ENCODE peak calls at places on chromosomes 6 and 20, in six cellular contexts. P, L, W, N, T and O are unnamed samples.

GRCh38 chr6:108839068-108839467 is 9.2 kb upstream of the ARMC2 start:
- DNase-seq in T (no peak), L (no peak), N (no peak), W (no peak), P (no peak), O (no peak)

GRCh38 chr6:89944826-89945407 is 50.6 kb downstream of the GJA10 start:
- DNase-seq in W (no peak), T (no peak), N (no peak), P (no peak), L (no peak), O (no peak)

GRCh38 chr6:153024401-153025017 is 22.0 kb upstream of the MTRF1L start:
- DNase-seq in N (peak; percentile 11), P (peak; percentile 45), L (no peak), W (peak; percentile 11), T (peak; percentile 67), O (no peak)

GRCh38 chr6:137893726-137894125 is 26.7 kb downstream of the TNFAIP3 start:
- DNase-seq in T (no peak), W (no peak), L (no peak), P (no peak), N (no peak), O (no peak)

GRCh38 chr6:121867095-121867494 is 431.6 kb downstream of the GJA1 start:
- DNase-seq in P (no peak), T (no peak), W (no peak), N (no peak), L (no peak), O (no peak)

GRCh38 chr6:167968091-167968490 is 29.4 kb upstream of the KIF25 start:
- DNase-seq in N (no peak), W (no peak), T (peak; percentile 52), P (no peak), L (no peak), O (no peak)

GRCh38 chr20:52859156-52859887 is 112.8 kb upstream of the TSHZ2 start:
- DNase-seq in N (no peak), P (no peak), T (no peak), W (no peak), L (no peak), O (no peak)

GRCh38 chr6:22418714-22419113 is 121.9 kb upstream of the PRL start:
- DNase-seq in T (no peak), L (no peak), W (no peak), P (no peak), N (no peak), O (no peak)

GRCh38 chr6:107314644-107315043 is 144.7 kb downstream of the PDSS2 start:
- DNase-seq in L (no peak), P (no peak), T (no peak), N (no peak), W (no peak), O (no peak)

GRCh38 chr6:146498309-146498708 is 45.3 kb upstream of the RAB32 start:
- DNase-seq in W (no peak), N (no peak), T (no peak), L (no peak), P (no peak), O (no peak)

GRCh38 chr6:14123331-14124105 is 5.9 kb downstream of the CD83 start:
- DNase-seq in W (no peak), N (no peak), L (no peak), T (no peak), P (no peak), O (no peak)

GRCh38 chr6:150336299-150336698 is 32.5 kb upstream of the IYD start:
- DNase-seq in P (no peak), T (no peak), L (no peak), W (no peak), N (no peak), O (no peak)

GRCh38 chr6:29502181-29502580 is 14.4 kb upstream of the MAS1L start:
- DNase-seq in P (no peak), N (no peak), L (no peak), T (no peak), W (no peak), O (peak; percentile 81)

GRCh38 chr6:110529355-110529754 is 52.9 kb upstream of the SLC22A16 start:
- DNase-seq in L (no peak), W (no peak), T (no peak), P (no peak), N (no peak), O (no peak)

GRCh38 chr20:37096415-37097039 is 730 bp upstream of the RBL1 start:
- DNase-seq in L (no peak), P (no peak), W (no peak), N (no peak), T (peak; percentile 30), O (no peak)

GRCh38 chr6:154512214-154512613 is 1.7 kb upstream of the CNKSR3 start:
- DNase-seq in L (no peak), T (no peak), P (no peak), W (no peak), N (no peak), O (no peak)

GRCh38 chr6:154510144-154510905 is at the start of gene CNKSR3:
- DNase-seq in T (peak; percentile 90), P (peak; percentile 55), N (no peak), L (peak; percentile 90), W (peak; percentile 76), O (peak; percentile 93)

GRCh38 chr6:154509421-154510143 is 903 bp downstream of the CNKSR3 start:
- DNase-seq in P (no peak), N (no peak), T (peak; percentile 64), W (peak; percentile 27), L (peak; percentile 77), O (no peak)

GRCh38 chr6:154513601-154514320 is 3.3 kb upstream of the CNKSR3 start:
- DNase-seq in W (no peak), T (peak; percentile 63), N (no peak), P (no peak), L (no peak), O (no peak)

DNA sequence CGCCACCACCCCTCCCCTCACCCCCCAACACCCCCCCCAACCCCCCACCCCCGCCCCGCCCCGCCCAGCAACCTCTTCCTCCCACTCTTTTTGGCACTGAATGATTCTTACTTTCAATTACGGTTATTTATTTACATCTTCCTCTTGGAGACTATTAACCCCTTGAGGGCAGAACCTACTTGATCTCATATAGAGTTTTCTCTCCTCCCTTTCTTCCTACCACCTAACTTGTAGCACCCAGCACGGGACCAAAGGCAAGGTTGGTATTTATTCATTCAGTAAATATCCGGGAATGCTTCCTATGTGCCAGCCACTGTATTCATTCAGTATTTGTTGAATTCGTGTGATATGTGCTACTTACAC is 1.2 kb upstream of the CNKSR3 start:
- DNase-seq in N (no peak), T (no peak), W (no peak), L (no peak), P (no peak), O (no peak)
- H3K27ac ChIP-seq in N (no peak overlapping the region), T (peak overlapping the region; percentile 68), W (no peak overlapping the region), L (peak overlapping the region; percentile 96), P (peak overlapping the region; percentile 86), O (peak overlapping the region; percentile 96)

DNA sequence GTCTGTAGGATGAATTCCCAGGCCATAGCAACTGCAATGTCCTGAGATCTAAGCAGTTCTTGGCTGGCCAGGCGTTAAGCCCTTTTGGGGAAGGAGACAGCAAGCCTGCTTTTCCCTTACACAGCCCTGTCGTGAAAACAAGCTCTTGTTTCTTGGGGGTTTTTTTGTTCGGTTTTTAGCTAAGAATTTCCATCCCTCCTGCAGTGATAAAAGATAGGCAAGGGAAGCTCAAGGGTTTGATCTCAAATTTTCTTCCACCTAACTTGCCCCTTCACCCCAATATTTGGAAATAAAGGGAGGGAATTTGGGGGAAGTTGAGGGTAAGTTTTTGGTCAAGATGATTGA is 1.5 kb downstream of the TNFRSF21 start:
- DNase-seq in W (no peak), T (no peak), N (no peak), L (no peak), P (no peak), O (peak; percentile 62)
- H3K27ac ChIP-seq in W (no peak overlapping the region), T (no peak overlapping the region), N (no peak overlapping the region), L (no peak overlapping the region), P (peak overlapping the region; percentile 71), O (peak overlapping the region; percentile 79)

GRCh38 chr20:51359401-51359800 is 183.1 kb downstream of the NFATC2 start:
- DNase-seq in N (no peak), L (no peak), W (no peak), T (no peak), P (no peak), O (no peak)

GRCh38 chr20:51359947-51360346 is 182.6 kb downstream of the NFATC2 start:
- DNase-seq in L (no peak), T (no peak), W (no peak), N (no peak), P (no peak), O (no peak)

GRCh38 chr20:51360451-51361230 is 181.9 kb downstream of the NFATC2 start:
- DNase-seq in T (no peak), N (no peak), P (peak; percentile 64), W (no peak), L (no peak), O (no peak)

GRCh38 chr20:51362254-51362653 is 180.3 kb downstream of the NFATC2 start:
- DNase-seq in N (no peak), T (no peak), L (no peak), W (no peak), P (no peak), O (no peak)

DNA sequence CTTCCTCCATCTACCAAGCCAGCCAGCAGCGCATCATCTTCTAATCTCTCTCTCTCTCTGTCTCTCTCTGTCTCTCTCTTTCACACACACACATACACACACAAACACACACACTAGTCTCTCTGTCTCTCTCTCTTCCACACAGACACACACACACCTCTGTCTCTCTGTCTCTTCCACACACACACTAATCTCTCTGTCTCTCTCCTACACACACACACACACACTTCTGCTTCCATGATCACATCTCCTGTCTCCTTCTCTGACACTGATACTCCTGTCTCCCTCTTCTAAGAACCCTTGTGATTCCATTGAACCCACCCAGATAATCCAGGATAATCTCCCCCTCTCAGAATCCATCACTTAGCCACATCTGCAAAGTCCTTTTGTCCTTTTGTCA is 181.3 kb downstream of the NFATC2 start:
- DNase-seq in L (no peak), P (no peak), T (no peak), W (no peak), N (no peak), O (no peak)
- H3K27ac ChIP-seq in L (peak overlapping the region; percentile 27), P (no peak overlapping the region), T (no peak overlapping the region), W (no peak overlapping the region), N (no peak overlapping the region), O (no peak overlapping the region)

DNA sequence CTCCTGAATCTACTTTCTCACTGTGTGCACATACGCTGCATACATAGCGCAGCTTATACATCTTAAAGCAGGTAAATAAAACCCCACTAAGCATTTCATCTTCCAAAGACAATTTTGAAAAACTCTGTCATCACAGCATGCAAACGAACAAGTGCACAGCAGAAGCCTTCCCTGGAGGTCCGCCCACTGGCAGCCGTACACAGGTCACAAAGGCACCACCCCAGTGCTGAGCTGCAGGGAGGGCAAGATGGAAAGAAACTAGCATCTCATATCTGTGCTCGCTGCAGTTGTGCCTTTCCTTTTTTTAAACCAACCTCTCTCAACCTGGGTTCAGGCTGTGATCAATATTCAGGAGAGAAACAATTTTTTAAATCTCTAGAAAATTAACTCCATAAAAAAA is 73.3 kb downstream of the HUS1B start:
- DNase-seq in N (no peak), L (no peak), W (no peak), T (no peak), P (no peak), O (no peak)
- H3K27ac ChIP-seq in N (no peak overlapping the region), L (no peak overlapping the region), W (no peak overlapping the region), T (no peak overlapping the region), P (no peak overlapping the region), O (peak overlapping the region; percentile 69)